ENCODE peak calls at places on chromosomes 3 and 15, in ten cellular contexts. A is skeletal muscle cell, G is uterus, D is pancreas, R is heart left ventricle, Y is Caco-2, J is cardiac muscle cell, L is suprapubic skin, K is NB4, H is Peyer's patch. F is an unnamed sample.

GRCh38 chr3:124504332-124505059 is 225.8 kb upstream of the UMPS start:
- DNase-seq in A (peak), G (no peak), D (peak), R (peak), Y (no peak), J (peak), L (no peak), K (no peak), H (no peak), F (peak)

GRCh38 chr3:12954891-12955650 is 113.7 kb upstream of the RPL32 start:
- DNase-seq in A (no peak), G (peak), D (peak), R (peak), Y (no peak), J (peak), L (peak), K (peak), H (peak), F (peak)

GRCh38 chr3:160140756-160141155 is 84.5 kb upstream of the C3orf80 start:
- DNase-seq in A (no peak), G (no peak), D (no peak), R (no peak), Y (no peak), J (no peak), L (no peak), K (no peak), H (no peak), F (no peak)

GRCh38 chr3:169581633-169582032 is 81.9 kb downstream of the MECOM start:
- DNase-seq in A (no peak), G (no peak), D (no peak), R (no peak), Y (no peak), J (no peak), L (no peak), K (no peak), H (no peak), F (no peak)

GRCh38 chr3:36214460-36214859 is 165.8 kb upstream of the STAC start:
- DNase-seq in A (no peak), G (no peak), D (no peak), R (no peak), Y (no peak), J (no peak), L (no peak), K (no peak), H (no peak), F (no peak)

GRCh38 chr3:69231929-69232437 is 109.6 kb upstream of the LMOD3 start:
- DNase-seq in A (no peak), G (no peak), D (peak), R (no peak), Y (peak), J (peak), L (no peak), K (no peak), H (no peak), F (peak)

GRCh38 chr3:178583963-178584575 is 47.8 kb downstream of the KCNMB2 start:
- DNase-seq in A (no peak), G (no peak), D (no peak), R (no peak), Y (no peak), J (no peak), L (no peak), K (no peak), H (no peak), F (no peak)

GRCh38 chr3:36227982-36228381 is 152.3 kb upstream of the STAC start:
- DNase-seq in A (peak), G (no peak), D (no peak), R (no peak), Y (no peak), J (no peak), L (no peak), K (no peak), H (no peak), F (peak)

GRCh38 chr3:35946121-35946856 is 307.0 kb downstream of the ARPP21 start:
- DNase-seq in A (no peak), G (no peak), D (no peak), R (no peak), Y (no peak), J (peak), L (no peak), K (peak), H (no peak), F (no peak)

GRCh38 chr3:76679510-76679909 is 360.4 kb upstream of the ROBO2 start:
- DNase-seq in A (no peak), G (no peak), D (no peak), R (no peak), Y (no peak), J (no peak), L (no peak), K (no peak), H (no peak), F (no peak)

GRCh38 chr3:52244061-52244628 is 1.4 kb upstream of the PPM1M start:
- DNase-seq in A (no peak), G (peak), D (no peak), R (no peak), Y (no peak), J (no peak), L (peak), K (peak), H (peak), F (peak)

GRCh38 chr3:188108703-188109412 is 45.1 kb upstream of the LPP start:
- DNase-seq in A (no peak), G (no peak), D (no peak), R (no peak), Y (no peak), J (no peak), L (no peak), K (no peak), H (no peak), F (no peak)

GRCh38 chr3:165339753-165340152 is 143.6 kb upstream of the SLITRK3 start:
- DNase-seq in A (no peak), G (no peak), D (no peak), R (no peak), Y (no peak), J (peak), L (no peak), K (no peak), H (no peak), F (no peak)

GRCh38 chr15:25345943-25346342 is 92.9 kb downstream of the UBE3A start:
- DNase-seq in A (no peak), G (no peak), D (no peak), R (peak), Y (peak), J (peak), L (no peak), K (no peak), H (no peak), F (peak)

GRCh38 chr3:40631341-40631995 is 106.7 kb downstream of the ZNF621 start:
- DNase-seq in A (no peak), G (no peak), D (no peak), R (no peak), Y (no peak), J (peak), L (no peak), K (no peak), H (no peak), F (no peak)

GRCh38 chr3:123453675-123454074 is 4.8 kb upstream of the ADCY5 start:
- DNase-seq in A (no peak), G (no peak), D (no peak), R (no peak), Y (no peak), J (no peak), L (no peak), K (no peak), H (no peak), F (no peak)

GRCh38 chr15:31523655-31524049 is 197.0 kb downstream of the KLF13 start:
- DNase-seq in A (no peak), G (no peak), D (no peak), R (no peak), Y (no peak), J (no peak), L (no peak), K (no peak), H (no peak), F (no peak)

GRCh38 chr15:64596701-64597468 is 136.5 kb downstream of the ZNF609 start:
- DNase-seq in A (peak), G (peak), D (peak), R (no peak), Y (no peak), J (peak), L (no peak), K (peak), H (no peak), F (no peak)

GRCh38 chr3:52986938-52987337 is 58.9 kb downstream of the SFMBT1 start:
- DNase-seq in A (no peak), G (no peak), D (no peak), R (no peak), Y (no peak), J (peak), L (no peak), K (peak), H (no peak), F (no peak)

GRCh38 chr3:97575742-97576141 is 188.8 kb upstream of the ARL6 start:
- DNase-seq in A (no peak), G (no peak), D (no peak), R (no peak), Y (no peak), J (no peak), L (no peak), K (no peak), H (no peak), F (no peak)

GRCh38 chr15:63405683-63406456 is 24.2 kb upstream of the CA12 start:
- DNase-seq in A (no peak), G (no peak), D (no peak), R (no peak), Y (no peak), J (no peak), L (no peak), K (no peak), H (no peak), F (no peak)

GRCh38 chr15:71515375-71516186 is 294.8 kb upstream of the NR2E3 start:
- DNase-seq in A (no peak), G (peak), D (peak), R (no peak), Y (peak), J (no peak), L (no peak), K (no peak), H (no peak), F (no peak)

GRCh38 chr15:78668987-78669386 is 28.0 kb upstream of the CHRNB4 start:
- DNase-seq in A (no peak), G (no peak), D (no peak), R (no peak), Y (no peak), J (no peak), L (no peak), K (peak), H (no peak), F (no peak)

GRCh38 chr3:116896116-116896515 is 186.5 kb downstream of the TUSC7 start:
- DNase-seq in A (no peak), G (no peak), D (no peak), R (no peak), Y (no peak), J (no peak), L (no peak), K (no peak), H (no peak), F (no peak)

GRCh38 chr3:52253314-52254260 is 8.0 kb downstream of the PPM1M start:
- DNase-seq in A (no peak), G (no peak), D (no peak), R (no peak), Y (no peak), J (peak), L (peak), K (peak), H (no peak), F (peak)

GRCh38 chr3:16512435-16513140 is 911 bp downstream of the RFTN1 start:
- DNase-seq in A (no peak), G (peak), D (no peak), R (peak), Y (no peak), J (no peak), L (peak), K (peak), H (peak), F (peak)

GRCh38 chr3:108118038-108118727 is 27.4 kb upstream of the CD47 start:
- DNase-seq in A (no peak), G (no peak), D (no peak), R (no peak), Y (no peak), J (no peak), L (no peak), K (no peak), H (no peak), F (no peak)

GRCh38 chr3:107217161-107217560 is 160.1 kb upstream of the CCDC54 start:
- DNase-seq in A (peak), G (no peak), D (no peak), R (no peak), Y (peak), J (peak), L (no peak), K (no peak), H (no peak), F (no peak)

GRCh38 chr3:29153811-29154210 is 127.1 kb upstream of the RBMS3 start:
- DNase-seq in A (no peak), G (no peak), D (no peak), R (no peak), Y (no peak), J (peak), L (no peak), K (peak), H (no peak), F (no peak)

GRCh38 chr3:117454236-117454635 is 744.7 kb downstream of the TUSC7 start:
- DNase-seq in A (no peak), G (no peak), D (no peak), R (no peak), Y (no peak), J (peak), L (no peak), K (no peak), H (no peak), F (no peak)

GRCh38 chr3:62101488-62101887 is 271.9 kb downstream of the FEZF2 start:
- DNase-seq in A (no peak), G (peak), D (no peak), R (no peak), Y (no peak), J (peak), L (no peak), K (no peak), H (no peak), F (no peak)

GRCh38 chr3:20561166-20561565 is 375.2 kb upstream of the SGO1 start:
- DNase-seq in A (no peak), G (no peak), D (no peak), R (no peak), Y (no peak), J (no peak), L (no peak), K (no peak), H (no peak), F (no peak)

GRCh38 chr3:1275495-1275894 is 182.7 kb downstream of the CNTN6 start:
- DNase-seq in A (no peak), G (no peak), D (no peak), R (no peak), Y (peak), J (no peak), L (no peak), K (peak), H (no peak), F (no peak)

GRCh38 chr3:149771652-149772271 is 19.5 kb upstream of the COMMD2 start:
- DNase-seq in A (no peak), G (peak), D (peak), R (peak), Y (peak), J (peak), L (no peak), K (peak), H (no peak), F (peak)

DNA sequence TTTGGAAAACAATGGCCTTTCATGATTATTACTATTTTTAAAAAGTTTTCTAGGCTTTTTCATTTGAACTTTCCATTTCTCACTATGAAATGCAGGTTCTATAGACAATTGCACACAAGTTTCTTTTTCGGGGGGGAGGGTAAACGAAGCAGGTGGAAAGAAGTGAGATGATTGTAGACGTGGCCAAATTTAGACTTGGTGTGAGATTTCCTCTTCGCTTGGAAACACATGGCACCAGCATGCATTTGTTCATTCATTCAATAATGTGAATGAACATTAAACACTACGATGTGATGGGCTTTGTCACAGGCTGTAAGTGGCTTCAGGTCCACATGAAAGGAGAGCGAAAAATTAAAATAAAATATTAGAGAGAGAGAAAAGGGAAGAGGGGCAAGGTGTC is 35.9 kb downstream of the GAP43 start:
- DNase-seq in A (no peak), G (no peak), D (no peak), R (no peak), Y (no peak), J (no peak), L (no peak), K (no peak), H (no peak), F (no peak)
- H3K4me3 ChIP-seq in A (peak), G (peak), D (peak), R (peak), Y (no peak), J (peak), L (peak), K (peak), H (peak), F (peak)

GRCh38 chr3:134372405-134373277 is 1.6 kb downstream of the AMOTL2 start:
- DNase-seq in A (no peak), G (no peak), D (no peak), R (no peak), Y (no peak), J (peak), L (no peak), K (no peak), H (no peak), F (no peak)
- H3K4me3 ChIP-seq in A (peak), G (peak), D (peak), R (peak), Y (peak), J (peak), L (peak), K (no peak), H (peak), F (peak)

DNA sequence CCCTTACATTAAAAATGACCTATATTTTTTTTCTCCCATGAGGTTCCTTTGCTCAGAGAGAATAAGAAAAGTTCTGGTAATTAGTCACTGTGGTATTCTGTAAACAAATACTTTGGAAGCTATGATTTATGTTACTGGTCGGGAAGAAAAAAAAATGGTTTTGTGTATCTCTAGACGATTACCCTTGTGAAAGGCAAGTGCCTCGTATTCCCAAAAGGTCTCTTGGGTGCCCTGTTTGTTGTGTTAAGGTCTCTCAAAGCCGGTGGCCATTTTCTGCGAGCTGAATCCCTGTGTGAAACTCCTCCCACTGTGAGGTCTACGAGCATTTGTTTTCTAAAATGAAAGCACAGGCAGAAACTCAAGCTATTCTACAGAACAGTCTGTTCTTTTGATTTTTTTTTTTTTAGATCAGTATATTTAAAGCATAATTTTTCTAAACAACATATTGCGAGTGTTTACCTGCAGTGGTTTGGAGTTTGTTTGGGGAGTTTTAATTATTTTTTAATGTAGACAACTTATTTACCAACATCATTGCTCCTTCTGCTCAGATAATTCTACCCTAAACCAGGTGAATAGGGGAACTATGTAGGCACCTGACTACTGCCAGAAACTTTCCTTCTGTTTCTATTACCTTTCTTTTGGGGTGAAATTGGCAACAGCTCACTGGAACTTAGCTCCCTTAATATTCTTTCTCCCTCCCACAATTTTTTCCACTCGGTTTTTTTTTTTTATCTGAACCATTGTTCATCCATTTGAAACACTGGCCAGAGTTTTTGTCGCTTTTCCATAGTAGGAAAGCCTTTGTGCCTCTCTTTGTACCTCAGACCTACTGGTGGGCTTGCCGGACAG is 44.0 kb downstream of the ZBTB38 start:
- DNase-seq in A (peak), G (peak), D (peak), R (peak), Y (no peak), J (peak), L (no peak), K (no peak), H (no peak), F (peak)
- H3K4me3 ChIP-seq in A (no peak), G (peak), D (peak), R (peak), Y (no peak), J (no peak), L (peak), K (no peak), H (no peak), F (peak)

GRCh38 chr3:126544596-126545281 is 14.0 kb downstream of the C3orf22 start:
- DNase-seq in A (no peak), G (peak), D (peak), R (peak), Y (no peak), J (no peak), L (peak), K (no peak), H (peak), F (no peak)
- H3K4me3 ChIP-seq in A (no peak), G (no peak), D (no peak), R (no peak), Y (no peak), J (no peak), L (no peak), K (no peak), H (no peak), F (no peak)

DNA sequence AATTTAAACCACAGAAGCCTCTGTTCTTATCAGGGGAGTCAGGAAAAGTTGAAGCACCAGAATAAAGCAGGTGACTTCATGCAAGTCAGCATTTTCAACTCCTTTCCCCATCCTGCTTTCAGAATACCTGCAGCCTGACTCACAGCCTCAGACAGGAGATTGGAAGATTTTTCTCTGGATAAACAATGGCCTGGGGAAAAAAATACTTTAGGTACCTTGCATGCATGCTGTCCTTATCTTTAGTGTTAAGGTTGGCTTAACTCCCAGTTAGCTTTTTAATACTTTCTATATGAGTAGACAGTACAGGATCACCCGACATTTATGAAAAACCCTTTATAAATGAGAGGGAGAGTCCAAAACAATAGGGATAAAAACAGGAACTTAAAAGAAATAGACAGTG is 53.6 kb downstream of the PAK2 start:
- DNase-seq in A (peak), G (no peak), D (no peak), R (no peak), Y (peak), J (peak), L (no peak), K (no peak), H (no peak), F (no peak)
- H3K4me3 ChIP-seq in A (no peak), G (no peak), D (no peak), R (no peak), Y (no peak), J (no peak), L (no peak), K (no peak), H (no peak), F (no peak)

GRCh38 chr3:42024578-42025387 is 62.9 kb upstream of the ULK4 start:
- DNase-seq in A (no peak), G (no peak), D (no peak), R (no peak), Y (no peak), J (no peak), L (no peak), K (peak), H (no peak), F (no peak)
- H3K4me3 ChIP-seq in A (no peak), G (no peak), D (no peak), R (no peak), Y (no peak), J (no peak), L (no peak), K (peak), H (no peak), F (no peak)

F was measured in right cardiac atrium.